ENCODE peak calls at places on chromosomes 4 and X, in six cellular contexts. P is GM12865, Z is KBM-7, F is ELR, A is left lobe of liver, U is left ventricle myocardium superior. O is an unnamed sample.

GRCh38 chr4:57501715-57502114 is 391.5 kb upstream of the IGFBP7 start:
- DNase-seq in P (no peak), Z (no peak), F (peak), A (no peak), U (peak), O (no peak)

GRCh38 chr4:140363558-140363957 is 9.9 kb upstream of the SCOC start:
- DNase-seq in P (no peak), Z (no peak), F (no peak), A (no peak), U (no peak), O (no peak)

GRCh38 chrX:46279925-46280313 is 265.3 kb downstream of the ZNF674 start:
- DNase-seq in P (no peak), Z (peak), F (peak), A (no peak), U (no peak), O (no peak)

GRCh38 chr4:96913437-96914075 is 1073.7 kb downstream of the PDHA2 start:
- DNase-seq in P (no peak), Z (no peak), F (no peak), A (no peak), U (no peak), O (no peak)

GRCh38 chr4:111989817-111990216 is 155.4 kb upstream of the FAM241A start:
- DNase-seq in P (no peak), Z (no peak), F (no peak), A (no peak), U (no peak), O (no peak)

GRCh38 chrX:104112326-104112951 is at the start of gene ZCCHC18:
- DNase-seq in P (peak), Z (peak), F (peak), A (no peak), U (peak), O (peak)

GRCh38 chrX:63835361-63835760 is 50.3 kb upstream of the ARHGEF9 start:
- DNase-seq in P (no peak), Z (no peak), F (no peak), A (no peak), U (no peak), O (no peak)

GRCh38 chrX:10310502-10310901 is 153.7 kb downstream of the CLCN4 start:
- DNase-seq in P (no peak), Z (no peak), F (no peak), A (no peak), U (no peak), O (no peak)

GRCh38 chr4:183596056-183596757 is 62.8 kb downstream of the RWDD4 start:
- DNase-seq in P (no peak), Z (no peak), F (peak), A (no peak), U (no peak), O (no peak)

GRCh38 chrX:20237864-20238263 is 28.8 kb downstream of the RPS6KA3 start:
- DNase-seq in P (no peak), Z (no peak), F (peak), A (no peak), U (no peak), O (no peak)

GRCh38 chrX:72705111-72705510 is 9.0 kb downstream of the PHKA1 start:
- DNase-seq in P (no peak), Z (no peak), F (no peak), A (no peak), U (no peak), O (no peak)

GRCh38 chrX:48102874-48103374 is 27.5 kb upstream of the SPACA5B start:
- DNase-seq in P (no peak), Z (no peak), F (no peak), A (no peak), U (no peak), O (no peak)

GRCh38 chr4:182973421-182974340 is 56.5 kb upstream of the DCTD start:
- DNase-seq in P (no peak), Z (no peak), F (no peak), A (no peak), U (no peak), O (no peak)

GRCh38 chr4:100841911-100842310 is 324.1 kb upstream of the EMCN start:
- DNase-seq in P (no peak), Z (no peak), F (no peak), A (no peak), U (no peak), O (no peak)

GRCh38 chrX:71017396-71017939 is 50.7 kb downstream of the SNX12 start:
- DNase-seq in P (no peak), Z (no peak), F (no peak), A (no peak), U (no peak), O (no peak)

GRCh38 chr4:8276358-8277240 is 7.0 kb downstream of the HTRA3 start:
- DNase-seq in P (no peak), Z (no peak), F (no peak), A (no peak), U (peak), O (peak)

GRCh38 chr4:122328893-122329292 is 49.9 kb upstream of the ADAD1 start:
- DNase-seq in P (no peak), Z (no peak), F (no peak), A (no peak), U (no peak), O (no peak)

GRCh38 chrX:916235-916609 is 285.6 kb downstream of the SHOX start:
- DNase-seq in P (no peak), Z (no peak), F (peak), A (no peak), U (no peak), O (no peak)

GRCh38 chr4:57426779-57427395 is 316.7 kb upstream of the IGFBP7 start:
- DNase-seq in P (peak), Z (peak), F (peak), A (peak), U (peak), O (peak)

GRCh38 chr4:3391422-3391821 is 50.3 kb upstream of the HGFAC start:
- DNase-seq in P (no peak), Z (no peak), F (no peak), A (no peak), U (no peak), O (peak)

GRCh38 chr4:825063-825968 is 613 bp downstream of the CPLX1 start:
- DNase-seq in P (no peak), Z (peak), F (no peak), A (peak), U (no peak), O (no peak)

GRCh38 chrX:53194308-53194707 is 30.7 kb downstream of the KDM5C start:
- DNase-seq in P (no peak), Z (no peak), F (no peak), A (no peak), U (no peak), O (no peak)

GRCh38 chrX:107718156-107718621 is 57.4 kb downstream of the TSC22D3 start:
- DNase-seq in P (peak), Z (peak), F (peak), A (peak), U (no peak), O (no peak)

GRCh38 chr4:18479825-18480224 is 458.3 kb upstream of the LCORL start:
- DNase-seq in P (no peak), Z (no peak), F (no peak), A (no peak), U (no peak), O (no peak)

GRCh38 chr4:154642361-154642760 is 29.9 kb upstream of the FGG start:
- DNase-seq in P (no peak), Z (no peak), F (peak), A (no peak), U (no peak), O (no peak)

GRCh38 chr4:109406337-109406931 is 27.2 kb upstream of the SEC24B start:
- DNase-seq in P (peak), Z (peak), F (peak), A (no peak), U (no peak), O (no peak)

GRCh38 chr4:86031927-86032326 is 327.9 kb downstream of the MAPK10 start:
- DNase-seq in P (no peak), Z (no peak), F (no peak), A (no peak), U (no peak), O (no peak)

GRCh38 chr4:107519057-107519456 is 201.0 kb downstream of the PAPSS1 start:
- DNase-seq in P (peak), Z (peak), F (peak), A (no peak), U (no peak), O (no peak)

GRCh38 chr4:140448830-140449229 is 21.4 kb upstream of the CLGN start:
- DNase-seq in P (no peak), Z (no peak), F (no peak), A (no peak), U (no peak), O (no peak)

GRCh38 chr4:78707268-78707667 is 68.9 kb upstream of the BMP2K start:
- DNase-seq in P (no peak), Z (no peak), F (no peak), A (no peak), U (no peak), O (no peak)

GRCh38 chr4:68375667-68376559 is 26.0 kb upstream of the YTHDC1 start:
- DNase-seq in P (peak), Z (peak), F (peak), A (peak), U (no peak), O (peak)

GRCh38 chr4:32148120-32148666 is 1428.0 kb downstream of the PCDH7 start:
- DNase-seq in P (no peak), Z (no peak), F (no peak), A (no peak), U (no peak), O (no peak)

GRCh38 chr4:87007345-87008181 is 72.8 kb downstream of the AFF1 start:
- DNase-seq in P (peak), Z (peak), F (peak), A (peak), U (peak), O (peak)

GRCh38 chr4:186191266-186192067 is at the start of gene CYP4V2:
- DNase-seq in P (peak), Z (peak), F (peak), A (peak), U (peak), O (peak)

GRCh38 chrX:12648995-12649394 is 142.2 kb upstream of the PRPS2 start:
- DNase-seq in P (no peak), Z (no peak), F (no peak), A (no peak), U (no peak), O (no peak)

GRCh38 chr4:112038861-112039260 is 106.4 kb upstream of the FAM241A start:
- DNase-seq in P (no peak), Z (no peak), F (peak), A (no peak), U (no peak), O (no peak)

GRCh38 chrX:103919336-103919682 is 43.1 kb upstream of the TMSB15B start:
- DNase-seq in P (peak), Z (no peak), F (peak), A (no peak), U (no peak), O (no peak)